ENCODE peak calls at places on chromosomes 5 and 9, in seven cellular contexts. Q is body of pancreas, N is stomach, H is endothelial cell of umbilical vein, F is IMR-90, A is ovary, U is upper lobe of left lung. G is an unnamed sample.
A peak's percentile ranks its signal among the peaks of the same experiment; 100 is the strongest.

GRCh38 chr5:102622244-102622643 is 123.4 kb upstream of the SLCO6A1 start:
- DNase-seq in F (no peak), H (no peak), N (no peak), A (no peak), U (no peak), Q (no peak), G (no peak)

GRCh38 chr9:108703414-108703813 is 152.4 kb downstream of the ACTL7B start:
- DNase-seq in H (no peak), N (no peak), A (no peak), F (no peak), Q (no peak), U (no peak), G (no peak)

GRCh38 chr5:94503677-94504076 is 114.7 kb downstream of the KIAA0825 start:
- DNase-seq in Q (no peak), F (no peak), A (no peak), U (no peak), H (no peak), N (no peak), G (no peak)

GRCh38 chr5:54457094-54457531 is 1.6 kb downstream of the HSPB3 start:
- DNase-seq in U (no peak), N (peak; percentile 37), H (no peak), A (peak; percentile 26), F (peak; percentile 90), Q (peak; percentile 50), G (no peak)

GRCh38 chr5:90932052-90932699 is 373.6 kb downstream of the ADGRV1 start:
- DNase-seq in N (peak; percentile 29), U (no peak), Q (peak; percentile 42), F (peak; percentile 70), A (peak; percentile 50), H (peak; percentile 93), G (no peak)

GRCh38 chr9:908806-909205 is 67.3 kb downstream of the DMRT1 start:
- DNase-seq in U (no peak), N (no peak), H (no peak), A (no peak), Q (no peak), F (no peak), G (no peak)

GRCh38 chr5:39506216-39506615 is 81.4 kb upstream of the DAB2 start:
- DNase-seq in U (no peak), A (no peak), N (no peak), F (no peak), H (no peak), Q (no peak), G (no peak)

GRCh38 chr9:81456431-81456970 is 232.8 kb downstream of the TLE1 start:
- DNase-seq in H (no peak), F (peak; percentile 73), U (no peak), A (no peak), Q (no peak), N (no peak), G (no peak)

GRCh38 chr5:84825616-84826015 is 440.9 kb upstream of the EDIL3 start:
- DNase-seq in U (no peak), H (no peak), Q (no peak), F (peak; percentile 82), N (no peak), A (no peak), G (no peak)

GRCh38 chr5:116575635-116576042 is 1.0 kb upstream of the SEMA6A start:
- DNase-seq in N (no peak), H (peak; percentile 48), Q (peak; percentile 41), F (no peak), A (peak; percentile 52), U (peak; percentile 71), G (peak; percentile 65)

GRCh38 chr9:104342552-104342951 is 161.5 kb upstream of the OR13F1 start:
- DNase-seq in N (no peak), H (no peak), U (no peak), A (no peak), F (no peak), Q (no peak), G (no peak)

GRCh38 chr9:87372401-87372851 is 125.2 kb upstream of the DAPK1 start:
- DNase-seq in U (no peak), N (no peak), H (no peak), F (no peak), Q (peak; percentile 33), A (no peak), G (no peak)

GRCh38 chr5:136686192-136686872 is 321.0 kb upstream of the TRPC7 start:
- DNase-seq in F (peak; percentile 26), A (no peak), H (peak; percentile 51), N (no peak), U (no peak), Q (no peak), G (no peak)

GRCh38 chr5:118068886-118069285 is 919.5 kb downstream of the DTWD2 start:
- DNase-seq in Q (no peak), H (no peak), N (no peak), F (no peak), U (no peak), A (no peak), G (no peak)

GRCh38 chr9:109016132-109016531 is 2.8 kb upstream of the CTNNAL1 start:
- DNase-seq in A (no peak), H (no peak), U (no peak), Q (no peak), N (no peak), F (no peak), G (no peak)

GRCh38 chr5:176771102-176771845 is 39.1 kb upstream of the UNC5A start:
- DNase-seq in H (no peak), Q (no peak), A (no peak), U (no peak), F (no peak), N (no peak), G (no peak)

GRCh38 chr5:160467555-160468418 is 46.1 kb downstream of the PTTG1 start:
- DNase-seq in H (peak; percentile 89), N (peak; percentile 89), Q (peak; percentile 83), U (peak; percentile 66), A (peak; percentile 21), F (peak; percentile 87), G (peak; percentile 68)
- TF ChIP-seq POLR2A in H (no peak), N (no peak), Q (peak; percentile 12), U (no peak), A (no peak), F (no peak), G (no peak)

GRCh38 chr5:58457040-58457439 is 2.8 kb downstream of the PLK2 start:
- DNase-seq in N (no peak), F (no peak), A (no peak), H (peak; percentile 17), Q (no peak), U (no peak), G (no peak)
- H3K4me3 ChIP-seq in N (no peak overlapping the region), F (peak overlapping the region; percentile 85), A (no peak overlapping the region), H (peak overlapping the region; percentile 94), Q (no peak overlapping the region), U (peak overlapping the region; percentile 53), G (no peak overlapping the region)

DNA sequence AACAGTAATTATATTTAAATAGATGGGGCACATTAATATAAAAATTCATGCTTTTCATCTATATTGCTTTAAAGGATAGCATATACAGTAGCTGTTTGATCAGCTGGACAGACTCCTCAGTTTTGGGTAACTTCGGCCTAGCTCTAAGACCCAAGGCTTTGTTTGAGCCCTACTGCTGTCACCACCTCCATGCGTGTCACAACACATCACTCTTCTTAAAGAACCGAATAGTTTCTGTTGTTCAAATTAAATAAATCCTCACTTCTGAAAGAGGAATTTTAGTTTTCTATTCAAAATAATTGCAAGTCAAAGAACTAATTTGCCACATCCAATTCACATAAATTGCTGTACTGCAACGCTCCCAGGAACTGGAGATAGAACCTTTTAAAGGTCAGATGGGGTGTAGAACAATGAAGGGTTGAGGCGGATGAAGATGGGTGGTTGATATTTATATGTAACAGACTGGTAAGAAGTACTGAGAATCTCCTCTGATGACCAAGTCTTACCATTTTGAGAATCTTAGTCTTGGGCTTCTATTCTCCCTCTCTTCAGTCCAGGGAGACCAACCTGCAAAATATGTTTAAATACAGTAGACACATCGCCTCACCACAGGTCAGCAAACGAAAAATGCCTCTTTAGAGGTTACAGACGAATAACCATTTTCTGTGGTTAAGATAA is 1.6 kb downstream of the NREP start:
- DNase-seq in Q (no peak), H (no peak), A (no peak), U (no peak), N (no peak), F (no peak), G (no peak)
- TF ChIP-seq POLR2A in Q (no peak), H (no peak), A (no peak), U (no peak), N (no peak), F (no peak), G (no peak)

DNA sequence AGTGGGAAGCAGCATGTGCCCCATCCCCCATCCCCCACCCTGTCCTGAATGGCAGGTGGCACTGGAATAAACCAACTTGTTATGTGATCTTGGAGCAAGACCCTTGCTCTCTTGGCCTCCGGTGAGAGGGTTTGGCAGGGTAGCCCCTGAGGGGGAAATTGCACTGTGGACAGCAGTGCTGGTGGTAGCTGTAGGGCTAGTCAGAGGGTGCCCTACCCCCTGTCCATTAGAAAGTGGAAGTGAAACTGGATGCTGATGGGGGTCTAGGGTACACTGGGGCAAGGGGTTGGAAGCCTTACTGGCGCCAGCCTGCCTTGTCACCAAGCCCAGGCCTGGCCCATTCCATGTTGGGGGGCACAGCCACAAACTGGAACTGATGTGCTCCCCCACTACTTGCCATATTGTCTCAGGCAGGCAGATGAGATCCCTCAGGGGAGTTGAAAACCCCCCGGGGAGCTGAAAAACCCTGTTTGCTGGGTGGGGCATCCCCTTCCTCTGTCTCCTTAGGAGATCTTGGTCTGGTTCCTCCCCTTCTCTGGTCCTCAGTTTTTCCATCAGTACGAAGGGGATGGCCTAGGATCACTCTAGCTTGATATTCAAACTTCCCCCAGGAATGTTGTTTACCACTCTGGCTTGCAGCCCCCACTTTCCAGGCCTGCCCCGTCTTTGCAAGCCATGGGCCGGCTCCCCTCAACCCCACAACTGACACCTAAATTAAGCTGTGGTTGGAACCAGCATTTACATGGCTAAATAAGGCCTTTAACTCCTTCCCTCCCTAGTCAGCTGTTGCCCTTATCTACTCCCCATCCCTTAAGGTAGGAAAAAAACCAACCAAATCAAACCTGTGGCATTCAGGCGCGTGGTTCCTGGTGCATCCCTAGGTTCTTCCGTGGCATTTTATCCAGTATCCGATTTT is 14.4 kb upstream of the SYNPO start:
- DNase-seq in A (no peak), F (no peak), U (no peak), H (no peak), N (no peak), Q (no peak), G (no peak)
- H3K4me3 ChIP-seq in A (peak overlapping the region; percentile 46), F (peak overlapping the region; percentile 88), U (peak overlapping the region; percentile 77), H (no peak overlapping the region), N (peak overlapping the region; percentile 69), Q (peak overlapping the region; percentile 43), G (peak overlapping the region; percentile 69)

GRCh38 chr5:87263498-87263897 is 4.2 kb upstream of the RASA1 start:
- DNase-seq in F (no peak), U (no peak), Q (no peak), N (no peak), A (no peak), H (no peak), G (no peak)

GRCh38 chr5:87266914-87267573 is 639 bp upstream of the RASA1 start:
- DNase-seq in A (no peak), F (no peak), U (no peak), H (no peak), N (no peak), Q (no peak), G (no peak)

GRCh38 chr5:87268970-87269377 is 1.3 kb downstream of the RASA1 start:
- DNase-seq in H (peak; percentile 13), U (no peak), Q (no peak), A (no peak), F (no peak), N (no peak), G (no peak)

GRCh38 chr5:87267574-87268125 is at the start of gene RASA1:
- DNase-seq in F (peak; percentile 87), H (peak; percentile 92), U (peak; percentile 99), A (peak; percentile 97), Q (peak; percentile 93), N (peak; percentile 91), G (peak; percentile 96)

GRCh38 chr5:87268126-87268969 is 665 bp downstream of the RASA1 start:
- DNase-seq in H (peak; percentile 77), F (peak; percentile 60), Q (peak; percentile 75), U (peak; percentile 92), A (peak; percentile 75), N (peak; percentile 70), G (peak; percentile 73)
- TF ChIP-seq POLR2A in H (no peak), F (no peak), Q (peak; percentile 36), U (no peak), A (no peak), N (no peak), G (no peak)